ENCODE peak calls at places on chromosomes 11 and 22, in eight cellular contexts. R is Daoy; O is stimulated activated CD4-positive, alpha-beta T cell treated with anti-CD3 and anti-CD28 coated beads, Interleukin-2, amount 100 ng/mL, for 24 hours; P is Ammon's horn; V is suprapubic skin; M is mammary epithelial cell; H is occipital lobe; G is HT-29. L is an unnamed sample.
A peak's percentile ranks its signal among the peaks of the same experiment; 100 is the strongest.

GRCh38 chr11:70036971-70037882 is 40.9 kb upstream of the ANO1 start:
- DNase-seq in R (no peak), O (no peak), P (no peak), V (no peak), M (no peak), H (no peak), G (no peak), L (no peak)

GRCh38 chr11:63558459-63559157 is 4.6 kb downstream of the PLAAT2 start:
- DNase-seq in R (no peak), O (no peak), P (no peak), V (no peak), M (no peak), H (no peak), G (no peak), L (peak; percentile 6)

GRCh38 chr11:109612481-109612880 is 190.5 kb downstream of the C11orf87 start:
- DNase-seq in R (no peak), O (no peak), P (no peak), V (no peak), M (peak; percentile 9), H (no peak), G (no peak), L (no peak)

GRCh38 chr22:24247564-24248344 is 2.9 kb upstream of the GGT5 start:
- DNase-seq in R (peak; percentile 83), O (peak; percentile 64), P (peak; percentile 87), V (peak; percentile 96), M (peak; percentile 84), H (peak; percentile 32), G (peak; percentile 60), L (peak; percentile 70)

GRCh38 chr11:3155691-3156258 is 9.3 kb downstream of the OSBPL5 start:
- DNase-seq in R (no peak), O (no peak), P (no peak), V (no peak), M (no peak), H (no peak), G (no peak), L (no peak)

GRCh38 chr11:33716236-33716635 is 15.6 kb upstream of the C11orf91 start:
- DNase-seq in R (no peak), O (no peak), P (no peak), V (no peak), M (peak; percentile 80), H (no peak), G (no peak), L (no peak)

GRCh38 chr11:130651266-130651855 is 202.9 kb downstream of the ADAMTS15 start:
- DNase-seq in R (no peak), O (no peak), P (no peak), V (no peak), M (no peak), H (no peak), G (no peak), L (no peak)

GRCh38 chr11:30346068-30346688 is 23.3 kb downstream of the ARL14EP start:
- DNase-seq in R (peak; percentile 35), O (no peak), P (peak; percentile 67), V (no peak), M (peak; percentile 25), H (no peak), G (peak; percentile 74), L (no peak)

GRCh38 chr11:124481365-124482323 is 36.1 kb upstream of the OR8B8 start:
- DNase-seq in R (peak; percentile 79), O (peak; percentile 11), P (peak; percentile 29), V (no peak), M (peak; percentile 7), H (peak; percentile 41), G (peak; percentile 51), L (peak; percentile 18)

GRCh38 chr11:23398052-23398451 is 537.8 kb upstream of the CCDC179 start:
- DNase-seq in R (no peak), O (no peak), P (no peak), V (no peak), M (no peak), H (no peak), G (no peak), L (no peak)

GRCh38 chr11:95999604-96000003 is 75.7 kb upstream of the MTMR2 start:
- DNase-seq in R (no peak), O (no peak), P (no peak), V (no peak), M (no peak), H (no peak), G (no peak), L (no peak)

GRCh38 chr11:35786918-35787557 is 124.5 kb downstream of the TRIM44 start:
- DNase-seq in R (no peak), O (no peak), P (no peak), V (no peak), M (no peak), H (no peak), G (no peak), L (no peak)

GRCh38 chr11:62073061-62073460 is 50.8 kb upstream of the INCENP start:
- DNase-seq in R (no peak), O (no peak), P (no peak), V (no peak), M (no peak), H (no peak), G (no peak), L (no peak)

GRCh38 chr11:75268626-75269366 is 28.2 kb downstream of the TPBGL start:
- DNase-seq in R (no peak), O (no peak), P (no peak), V (peak; percentile 52), M (no peak), H (no peak), G (no peak), L (no peak)

GRCh38 chr22:39908737-39909136 is 7.9 kb downstream of the GRAP2 start:
- DNase-seq in R (peak; percentile 30), O (no peak), P (no peak), V (no peak), M (peak; percentile 16), H (no peak), G (no peak), L (peak; percentile 69)

GRCh38 chr11:47847892-47848635 is at the start of gene NUP160:
- DNase-seq in R (peak; percentile 85), O (peak; percentile 95), P (peak; percentile 87), V (peak; percentile 90), M (peak; percentile 69), H (peak; percentile 82), G (peak; percentile 87), L (peak; percentile 92)

GRCh38 chr22:41377846-41378245 is 3.9 kb upstream of the TEF start:
- DNase-seq in R (no peak), O (no peak), P (no peak), V (no peak), M (no peak), H (no peak), G (no peak), L (no peak)

GRCh38 chr11:13141731-13142724 is 132.9 kb downstream of the RASSF10 start:
- DNase-seq in R (no peak), O (no peak), P (no peak), V (no peak), M (no peak), H (no peak), G (no peak), L (no peak)

GRCh38 chr22:23688571-23688970 is 2.2 kb upstream of the RGL4 start:
- DNase-seq in R (no peak), O (no peak), P (no peak), V (no peak), M (no peak), H (no peak), G (no peak), L (no peak)

GRCh38 chr22:37243402-37244113 is 511 bp downstream of the RAC2 start:
- DNase-seq in R (no peak), O (no peak), P (no peak), V (no peak), M (no peak), H (no peak), G (no peak), L (peak; percentile 39)

GRCh38 chr11:112613051-112613972 is 347.9 kb upstream of the NCAM1 start:
- DNase-seq in R (peak; percentile 71), O (no peak), P (no peak), V (no peak), M (peak; percentile 95), H (no peak), G (peak; percentile 55), L (no peak)

GRCh38 chr11:35177370-35177769 is 38.4 kb downstream of the CD44 start:
- DNase-seq in R (peak; percentile 59), O (no peak), P (no peak), V (no peak), M (no peak), H (no peak), G (no peak), L (peak; percentile 61)

GRCh38 chr11:107999759-108000455 is 8.8 kb upstream of the CUL5 start:
- DNase-seq in R (peak; percentile 45), O (peak; percentile 7), P (no peak), V (no peak), M (peak; percentile 37), H (no peak), G (peak; percentile 66), L (peak; percentile 48)

GRCh38 chr11:26948881-26949280 is 45.0 kb upstream of the FIBIN start:
- DNase-seq in R (no peak), O (no peak), P (no peak), V (no peak), M (peak; percentile 65), H (no peak), G (no peak), L (no peak)

GRCh38 chr22:43236401-43237166 is 49.6 kb upstream of the TTLL12 start:
- DNase-seq in R (no peak), O (no peak), P (peak; percentile 51), V (no peak), M (no peak), H (no peak), G (no peak), L (no peak)

GRCh38 chr11:114774599-114775365 is 96.5 kb downstream of the NXPE2 start:
- DNase-seq in R (peak; percentile 70), O (peak; percentile 16), P (peak; percentile 81), V (no peak), M (peak; percentile 16), H (peak; percentile 67), G (peak; percentile 81), L (peak; percentile 33)

GRCh38 chr11:122874991-122875390 is 7.6 kb upstream of the JHY start:
- DNase-seq in R (no peak), O (no peak), P (no peak), V (no peak), M (no peak), H (no peak), G (no peak), L (no peak)

L was measured in activated CD4-positive, alpha-beta memory T cell treated with anti-CD3 and anti-CD28 coated beads for 36 hours.